ENCODE peak calls at places on chromosome 7, in seven cellular contexts. One of them, this sample, is unnamed.

GRCh38 chr7:44438851-44439250 is 51.6 kb downstream of the NUDCD3 start:
- DNase-seq in GM12891: no peak
- DNase-seq in SK-N-SH: no peak
- DNase-seq in K562: no peak
- DNase-seq in HepG2: no peak
- DNase-seq in H1: no peak
- DNase-seq in GM12878: no peak
- DNase-seq in this sample: no peak

GRCh38 chr7:25856056-25856780 is 295.8 kb upstream of the NFE2L3 start:
- DNase-seq in H1: no peak
- DNase-seq in SK-N-SH: no peak
- DNase-seq in HepG2: no peak
- DNase-seq in GM12891: no peak
- DNase-seq in K562: no peak
- DNase-seq in GM12878: no peak
- DNase-seq in this sample: no peak

GRCh38 chr7:66146701-66147100 is 32.1 kb downstream of the CRCP start:
- DNase-seq in SK-N-SH: peak; percentile 79
- DNase-seq in K562: no peak
- DNase-seq in GM12878: no peak
- DNase-seq in HepG2: no peak
- DNase-seq in GM12891: no peak
- DNase-seq in H1: no peak
- DNase-seq in this sample: no peak

GRCh38 chr7:2049782-2050510 is 182.8 kb downstream of the MAD1L1 start:
- DNase-seq in SK-N-SH: no peak
- DNase-seq in GM12878: no peak
- DNase-seq in K562: no peak
- DNase-seq in GM12891: no peak
- DNase-seq in HepG2: no peak
- DNase-seq in H1: no peak
- DNase-seq in this sample: no peak

GRCh38 chr7:64541438-64542359 is 21.2 kb downstream of the ZNF680 start:
- DNase-seq in GM12878: no peak
- DNase-seq in SK-N-SH: no peak
- DNase-seq in K562: no peak
- DNase-seq in H1: no peak
- DNase-seq in HepG2: no peak
- DNase-seq in GM12891: no peak
- DNase-seq in this sample: no peak

GRCh38 chr7:114885836-114886235 is 36.1 kb upstream of the MDFIC start:
- DNase-seq in K562: no peak
- DNase-seq in HepG2: no peak
- DNase-seq in SK-N-SH: no peak
- DNase-seq in H1: no peak
- DNase-seq in GM12891: no peak
- DNase-seq in GM12878: no peak
- DNase-seq in this sample: no peak

GRCh38 chr7:50821457-50821977 is 38.8 kb upstream of the GRB10 start:
- DNase-seq in SK-N-SH: no peak
- DNase-seq in H1: no peak
- DNase-seq in GM12878: no peak
- DNase-seq in K562: no peak
- DNase-seq in GM12891: no peak
- DNase-seq in HepG2: peak; percentile 56
- DNase-seq in this sample: no peak

GRCh38 chr7:12007591-12007990 is 175.6 kb upstream of the THSD7A start:
- DNase-seq in GM12878: no peak
- DNase-seq in K562: no peak
- DNase-seq in GM12891: no peak
- DNase-seq in HepG2: no peak
- DNase-seq in H1: no peak
- DNase-seq in SK-N-SH: no peak
- DNase-seq in this sample: no peak

GRCh38 chr7:107924841-107925490 is 34.0 kb downstream of the DLD start:
- DNase-seq in HepG2: no peak
- DNase-seq in GM12878: peak; percentile 51
- DNase-seq in GM12891: no peak
- DNase-seq in H1: no peak
- DNase-seq in SK-N-SH: no peak
- DNase-seq in K562: no peak
- DNase-seq in this sample: no peak

GRCh38 chr7:27808626-27809025 is 68.7 kb downstream of the TAX1BP1 start:
- DNase-seq in GM12891: no peak
- DNase-seq in K562: no peak
- DNase-seq in SK-N-SH: no peak
- DNase-seq in H1: no peak
- DNase-seq in GM12878: no peak
- DNase-seq in HepG2: no peak
- DNase-seq in this sample: no peak

GRCh38 chr7:47221826-47222225 is 360.1 kb downstream of the TNS3 start:
- DNase-seq in K562: no peak
- DNase-seq in H1: no peak
- DNase-seq in GM12878: no peak
- DNase-seq in SK-N-SH: no peak
- DNase-seq in GM12891: no peak
- DNase-seq in HepG2: no peak
- DNase-seq in this sample: no peak

GRCh38 chr7:92720604-92721350 is 115.6 kb downstream of the CDK6 start:
- DNase-seq in K562: no peak
- DNase-seq in GM12891: no peak
- DNase-seq in GM12878: no peak
- DNase-seq in SK-N-SH: no peak
- DNase-seq in H1: no peak
- DNase-seq in HepG2: no peak
- DNase-seq in this sample: no peak

GRCh38 chr7:23469961-23470250 is 385 bp downstream of the IGF2BP3 start:
- DNase-seq in SK-N-SH: no peak
- DNase-seq in GM12878: no peak
- DNase-seq in HepG2: no peak
- DNase-seq in K562: no peak
- DNase-seq in H1: peak; percentile 46
- DNase-seq in GM12891: no peak
- DNase-seq in this sample: no peak

GRCh38 chr7:135321556-135321955 is 87.9 kb downstream of the STRA8 start:
- DNase-seq in HepG2: no peak
- DNase-seq in K562: no peak
- DNase-seq in GM12878: no peak
- DNase-seq in SK-N-SH: peak; percentile 62
- DNase-seq in H1: no peak
- DNase-seq in GM12891: no peak
- DNase-seq in this sample: no peak

GRCh38 chr7:80231719-80232118 is 97.1 kb downstream of the GNAI1 start:
- DNase-seq in HepG2: no peak
- DNase-seq in GM12891: no peak
- DNase-seq in SK-N-SH: no peak
- DNase-seq in GM12878: no peak
- DNase-seq in H1: no peak
- DNase-seq in K562: no peak
- DNase-seq in this sample: no peak

GRCh38 chr7:11343818-11344413 is 370.2 kb downstream of the PHF14 start:
- DNase-seq in GM12878: no peak
- DNase-seq in K562: peak; percentile 26
- DNase-seq in H1: no peak
- DNase-seq in HepG2: peak; percentile 24
- DNase-seq in GM12891: no peak
- DNase-seq in SK-N-SH: peak; percentile 22
- DNase-seq in this sample: no peak

GRCh38 chr7:70694357-70694908 is 437.5 kb upstream of the GALNT17 start:
- DNase-seq in GM12878: no peak
- DNase-seq in GM12891: peak; percentile 46
- DNase-seq in K562: no peak
- DNase-seq in SK-N-SH: peak; percentile 85
- DNase-seq in H1: peak; percentile 65
- DNase-seq in HepG2: no peak
- DNase-seq in this sample: peak; percentile 36

GRCh38 chr7:112421666-112422486 is 28.4 kb upstream of the IFRD1 start:
- DNase-seq in HepG2: peak; percentile 74
- DNase-seq in H1: no peak
- DNase-seq in GM12878: no peak
- DNase-seq in K562: peak; percentile 18
- DNase-seq in GM12891: no peak
- DNase-seq in SK-N-SH: no peak
- DNase-seq in this sample: no peak

GRCh38 chr7:48837266-48837665 is 87.1 kb upstream of the CDC14C start:
- DNase-seq in HepG2: no peak
- DNase-seq in SK-N-SH: no peak
- DNase-seq in K562: no peak
- DNase-seq in H1: no peak
- DNase-seq in GM12878: no peak
- DNase-seq in GM12891: no peak
- DNase-seq in this sample: no peak

GRCh38 chr7:93185303-93186027 is 37.3 kb upstream of the SAMD9L start:
- DNase-seq in HepG2: no peak
- DNase-seq in K562: no peak
- DNase-seq in H1: no peak
- DNase-seq in SK-N-SH: no peak
- DNase-seq in GM12891: no peak
- DNase-seq in GM12878: no peak
- DNase-seq in this sample: no peak

GRCh38 chr7:108114117-108114841 is 15.9 kb downstream of the LAMB4 start:
- DNase-seq in SK-N-SH: no peak
- DNase-seq in HepG2: peak; percentile 31
- DNase-seq in K562: peak; percentile 54
- DNase-seq in GM12891: no peak
- DNase-seq in H1: peak; percentile 50
- DNase-seq in GM12878: no peak
- DNase-seq in this sample: no peak

GRCh38 chr7:50781894-50782293 is 802 bp downstream of the GRB10 start:
- DNase-seq in K562: no peak
- DNase-seq in HepG2: no peak
- DNase-seq in SK-N-SH: no peak
- DNase-seq in H1: no peak
- DNase-seq in GM12878: no peak
- DNase-seq in GM12891: no peak
- DNase-seq in this sample: no peak

GRCh38 chr7:5594616-5595544 is 171.2 kb upstream of the TNRC18 start:
- DNase-seq in HepG2: no peak
- DNase-seq in GM12878: no peak
- DNase-seq in K562: no peak
- DNase-seq in H1: peak; percentile 82
- DNase-seq in SK-N-SH: peak; percentile 65
- DNase-seq in GM12891: no peak
- DNase-seq in this sample: no peak
- TF ChIP-seq TAF1 in HepG2: no peak
- TF ChIP-seq TAF1 in GM12878: no peak
- TF ChIP-seq TAF1 in K562: no peak
- TF ChIP-seq TAF1 in H1: no peak
- TF ChIP-seq TAF1 in SK-N-SH: peak; percentile 44
- TF ChIP-seq TAF1 in GM12891: no peak
- TF ChIP-seq TAF1 in this sample: no peak

DNA sequence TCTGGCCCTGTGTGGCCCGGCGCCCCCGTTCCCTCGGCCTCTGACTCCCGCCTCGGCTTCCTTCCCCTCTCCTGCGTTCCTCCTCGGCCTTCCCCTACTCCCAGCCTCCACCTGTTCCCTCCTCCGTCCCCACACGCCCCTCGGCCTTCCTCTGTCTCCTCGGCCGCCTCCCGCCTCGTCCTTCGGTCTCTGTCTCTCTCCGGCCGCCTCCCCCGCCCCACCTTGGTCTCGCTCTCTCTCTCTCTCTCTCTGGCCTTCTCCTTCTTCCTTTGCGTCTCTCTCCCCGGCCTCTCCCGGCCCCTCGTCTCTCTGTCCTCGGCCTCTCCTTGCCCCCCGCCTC is 588 bp downstream of the GET4 start:
- DNase-seq in SK-N-SH: no peak
- DNase-seq in H1: no peak
- DNase-seq in GM12878: no peak
- DNase-seq in K562: no peak
- DNase-seq in GM12891: no peak
- DNase-seq in HepG2: no peak
- DNase-seq in this sample: no peak
- TF ChIP-seq TAF1 in SK-N-SH: no peak
- TF ChIP-seq TAF1 in H1: no peak
- TF ChIP-seq TAF1 in GM12878: no peak
- TF ChIP-seq TAF1 in K562: peak; percentile 14
- TF ChIP-seq TAF1 in GM12891: no peak
- TF ChIP-seq TAF1 in HepG2: no peak
- TF ChIP-seq TAF1 in this sample: no peak

GRCh38 chr7:143015926-143016490 is 10.9 kb downstream of the OR9A2 start:
- DNase-seq in H1: no peak
- DNase-seq in GM12878: no peak
- DNase-seq in K562: no peak
- DNase-seq in HepG2: no peak
- DNase-seq in SK-N-SH: no peak
- DNase-seq in GM12891: no peak
- DNase-seq in this sample: no peak
- TF ChIP-seq TAF1 in H1: no peak
- TF ChIP-seq TAF1 in GM12878: no peak
- TF ChIP-seq TAF1 in K562: no peak
- TF ChIP-seq TAF1 in HepG2: no peak
- TF ChIP-seq TAF1 in SK-N-SH: no peak
- TF ChIP-seq TAF1 in GM12891: no peak
- TF ChIP-seq TAF1 in this sample: no peak

GRCh38 chr7:131895541-131896173 is 339.2 kb upstream of the PODXL start:
- DNase-seq in GM12891: no peak
- DNase-seq in GM12878: no peak
- DNase-seq in K562: no peak
- DNase-seq in HepG2: no peak
- DNase-seq in SK-N-SH: no peak
- DNase-seq in H1: no peak
- DNase-seq in this sample: no peak
- TF ChIP-seq TAF1 in GM12891: no peak
- TF ChIP-seq TAF1 in GM12878: no peak
- TF ChIP-seq TAF1 in K562: no peak
- TF ChIP-seq TAF1 in HepG2: no peak
- TF ChIP-seq TAF1 in SK-N-SH: peak; percentile 10
- TF ChIP-seq TAF1 in H1: no peak
- TF ChIP-seq TAF1 in this sample: no peak

GRCh38 chr7:99311702-99312101 is 14.0 kb upstream of the ARPC1A start:
- DNase-seq in GM12891: no peak
- DNase-seq in GM12878: no peak
- DNase-seq in H1: no peak
- DNase-seq in K562: no peak
- DNase-seq in HepG2: no peak
- DNase-seq in SK-N-SH: no peak
- DNase-seq in this sample: no peak

GRCh38 chr7:99305473-99306260 is 20.0 kb upstream of the ARPC1A start:
- DNase-seq in GM12878: no peak
- DNase-seq in H1: no peak
- DNase-seq in GM12891: no peak
- DNase-seq in SK-N-SH: no peak
- DNase-seq in HepG2: no peak
- DNase-seq in K562: no peak
- DNase-seq in this sample: no peak

GRCh38 chr7:99310004-99310403 is 15.7 kb upstream of the ARPC1A start:
- DNase-seq in GM12878: no peak
- DNase-seq in GM12891: no peak
- DNase-seq in H1: no peak
- DNase-seq in SK-N-SH: no peak
- DNase-seq in K562: no peak
- DNase-seq in HepG2: no peak
- DNase-seq in this sample: no peak

GRCh38 chr7:99309141-99309540 is 16.6 kb upstream of the ARPC1A start:
- DNase-seq in GM12878: no peak
- DNase-seq in SK-N-SH: no peak
- DNase-seq in GM12891: no peak
- DNase-seq in HepG2: no peak
- DNase-seq in H1: no peak
- DNase-seq in K562: no peak
- DNase-seq in this sample: no peak

GRCh38 chr7:99308461-99309074 is 17.1 kb upstream of the ARPC1A start:
- DNase-seq in K562: no peak
- DNase-seq in HepG2: no peak
- DNase-seq in GM12891: no peak
- DNase-seq in H1: no peak
- DNase-seq in GM12878: no peak
- DNase-seq in SK-N-SH: no peak
- DNase-seq in this sample: no peak
- TF ChIP-seq TAF1 in K562: no peak
- TF ChIP-seq TAF1 in HepG2: no peak
- TF ChIP-seq TAF1 in GM12891: no peak
- TF ChIP-seq TAF1 in H1: no peak
- TF ChIP-seq TAF1 in GM12878: no peak
- TF ChIP-seq TAF1 in SK-N-SH: no peak
- TF ChIP-seq TAF1 in this sample: no peak

This sample was measured in GM12892.